ENCODE peak calls at places on chromosomes 2 and 18, in four cellular contexts. K is astrocyte of the spinal cord, J is HCEC 1CT, F is GM12891. X is an unnamed sample.

GRCh38 chr2:38603402-38604265 is 906 bp upstream of the HNRNPLL start:
- DNase-seq in K (peak; percentile 88), J (peak; percentile 82), F (no peak), X (peak; percentile 80)

GRCh38 chr2:109638807-109639206 is 24.6 kb downstream of the SOWAHC start:
- DNase-seq in K (peak; percentile 51), J (no peak), F (no peak), X (peak; percentile 66)

GRCh38 chr2:36271266-36271665 is 84.3 kb upstream of the CRIM1 start:
- DNase-seq in K (peak; percentile 13), J (no peak), F (no peak), X (no peak)

GRCh38 chr2:140643761-140644187 is 1487.0 kb downstream of the LRP1B start:
- DNase-seq in K (peak; percentile 69), J (peak; percentile 70), F (no peak), X (peak; percentile 57)

GRCh38 chr2:27717070-27717453 is 53.4 kb downstream of the SLC4A1AP start:
- DNase-seq in K (no peak), J (no peak), F (no peak), X (peak; percentile 72)

GRCh38 chr2:100802076-100802475 is 17.9 kb upstream of the NPAS2 start:
- DNase-seq in K (peak; percentile 61), J (no peak), F (no peak), X (no peak)

GRCh38 chr18:9106800-9107574 is 4.5 kb downstream of the NDUFV2 start:
- DNase-seq in K (no peak), J (no peak), F (no peak), X (no peak)

GRCh38 chr2:10245021-10245420 is 57.7 kb upstream of the HPCAL1 start:
- DNase-seq in K (no peak), J (no peak), F (no peak), X (no peak)

GRCh38 chr2:71679481-71679880 is 226.1 kb downstream of the DYSF start:
- DNase-seq in K (no peak), J (no peak), F (no peak), X (no peak)

GRCh38 chr2:190804182-190804795 is 76.3 kb upstream of the GLS start:
- DNase-seq in K (peak; percentile 36), J (peak; percentile 13), F (no peak), X (peak; percentile 51)

GRCh38 chr2:185335879-185336278 is 402.7 kb upstream of the FSIP2 start:
- DNase-seq in K (no peak), J (peak; percentile 67), F (no peak), X (no peak)

GRCh38 chr2:221245045-221245444 is 327.1 kb downstream of the EPHA4 start:
- DNase-seq in K (no peak), J (no peak), F (no peak), X (no peak)

GRCh38 chr2:114543106-114543806 is 100.8 kb downstream of the DPP10 start:
- DNase-seq in K (no peak), J (no peak), F (no peak), X (no peak)

X was measured in fibroblast of mammary gland.